ENCODE peak calls at places on chromosomes 13 and 19, in five cellular contexts. O, W, S, X and G are unnamed samples.

GRCh38 chr13:43258771-43259170 is 235.4 kb downstream of the DNAJC15 start:
- DNase-seq in W (no peak), S (no peak), O (no peak), X (no peak), G (no peak)

GRCh38 chr13:33910267-33910666 is 92.3 kb downstream of the RFC3 start:
- DNase-seq in O (no peak), X (no peak), W (no peak), S (no peak), G (no peak)

GRCh38 chr19:39131255-39131755 is 5.7 kb downstream of the PAK4 start:
- DNase-seq in W (no peak), O (peak; percentile 74), S (no peak), X (no peak), G (no peak)

GRCh38 chr13:59318320-59318930 is 845.3 kb downstream of the DIAPH3 start:
- DNase-seq in O (peak; percentile 79), X (peak; percentile 65), S (no peak), W (peak; percentile 6), G (peak; percentile 67)

GRCh38 chr13:97202761-97203160 is 19.4 kb upstream of the MBNL2 start:
- DNase-seq in W (no peak), O (no peak), S (no peak), X (no peak), G (no peak)

GRCh38 chr19:11453468-11454341 is 18.3 kb downstream of the PRKCSH start:
- DNase-seq in O (no peak), S (no peak), X (no peak), W (no peak), G (no peak)

GRCh38 chr13:60369242-60369641 is 27.8 kb upstream of the TDRD3 start:
- DNase-seq in W (no peak), S (no peak), X (no peak), O (no peak), G (no peak)

GRCh38 chr19:56837892-56838679 is 2.4 kb downstream of the PEG3 start:
- DNase-seq in O (peak; percentile 71), X (no peak), W (no peak), S (no peak), G (peak; percentile 73)

GRCh38 chr19:18646535-18647370 is 9.9 kb downstream of the KLHL26 start:
- DNase-seq in O (no peak), S (no peak), X (no peak), W (no peak), G (no peak)

GRCh38 chr13:53782400-53783030 is 753.9 kb downstream of the OLFM4 start:
- DNase-seq in W (no peak), O (no peak), X (peak; percentile 43), S (no peak), G (peak; percentile 23)

GRCh38 chr19:2529473-2529918 is 53.6 kb downstream of the GADD45B start:
- DNase-seq in O (no peak), S (no peak), X (no peak), W (no peak), G (peak; percentile 98)

GRCh38 chr13:98719527-98720250 is 32.8 kb downstream of the SLC15A1 start:
- DNase-seq in S (no peak), X (no peak), O (no peak), W (no peak), G (no peak)

GRCh38 chr19:40144151-40144550 is 47.1 kb upstream of the MAP3K10 start:
- DNase-seq in W (no peak), O (no peak), S (no peak), X (no peak), G (no peak)

GRCh38 chr19:4879041-4879440 is 11.6 kb upstream of the PLIN3 start:
- DNase-seq in X (no peak), S (no peak), W (no peak), O (no peak), G (no peak)

GRCh38 chr19:15828121-15828620 is 12.7 kb upstream of the OR10H1 start:
- DNase-seq in W (no peak), S (no peak), O (no peak), X (no peak), G (peak; percentile 92)

GRCh38 chr13:71873418-71874276 is 6.6 kb upstream of the DACH1 start:
- DNase-seq in X (no peak), S (no peak), O (no peak), W (no peak), G (no peak)

GRCh38 chr19:8615813-8616596 is 5.5 kb upstream of the ADAMTS10 start:
- DNase-seq in W (peak; percentile 25), X (no peak), O (peak; percentile 49), S (no peak), G (peak; percentile 67)

GRCh38 chr19:6626764-6627163 is 35.8 kb upstream of the CD70 start:
- DNase-seq in O (no peak), S (no peak), X (no peak), W (no peak), G (no peak)

GRCh38 chr19:40309666-40310065 is 24.5 kb upstream of the AKT2 start:
- DNase-seq in O (no peak), W (no peak), X (no peak), S (no peak), G (no peak)

GRCh38 chr13:98473135-98473791 is 103.6 kb downstream of the STK24 start:
- DNase-seq in X (no peak), S (no peak), W (no peak), O (no peak), G (no peak)

GRCh38 chr19:20482721-20483120 is 82.9 kb downstream of the ZNF737 start:
- DNase-seq in W (no peak), S (no peak), X (no peak), O (no peak), G (no peak)

GRCh38 chr19:35088514-35088913 is 27.1 kb upstream of the FXYD3 start:
- DNase-seq in X (peak; percentile 33), S (no peak), O (no peak), W (no peak), G (peak; percentile 89)

GRCh38 chr13:113814435-113814821 is 49.4 kb downstream of the GAS6 start:
- DNase-seq in W (no peak), X (peak; percentile 36), S (no peak), O (no peak), G (peak; percentile 66)

GRCh38 chr13:99614465-99614885 is 113.2 kb downstream of the TM9SF2 start:
- DNase-seq in W (no peak), S (peak; percentile 5), X (no peak), O (no peak), G (peak; percentile 52)